ENCODE peak calls at places on chromosomes 6 and 20, in six cellular contexts. I is HCT116; J is H54; L is stimulated activated naive B cell treated with anti-CD40 and anti-IgM and Interleukin-4, amounts not matched to agents 10 μg/mL and 1 μg/mL and 100 μg/mL, for 72 hours; B is CD8-positive, alpha-beta T cell; Y is sigmoid colon. A is an unnamed sample.

GRCh38 chr6:112275365-112275764 is 21.0 kb upstream of the LAMA4 start:
- DNase-seq in I (no peak), J (no peak), L (no peak), B (no peak), Y (no peak), A (no peak)

GRCh38 chr20:25605146-25605545 is 18.7 kb downstream of the NANP start:
- DNase-seq in I (no peak), J (no peak), L (no peak), B (no peak), Y (no peak), A (no peak)

GRCh38 chr20:51185277-51185676 is 162.4 kb upstream of the KCNG1 start:
- DNase-seq in I (no peak), J (no peak), L (no peak), B (no peak), Y (no peak), A (no peak)

GRCh38 chr20:59006167-59006863 is 739 bp downstream of the CTSZ start:
- DNase-seq in I (no peak), J (peak; percentile 43), L (peak; percentile 41), B (no peak), Y (peak; percentile 81), A (peak; percentile 33)

GRCh38 chr20:36893801-36894200 is 17.9 kb downstream of the TLDC2 start:
- DNase-seq in I (no peak), J (no peak), L (no peak), B (no peak), Y (no peak), A (no peak)

GRCh38 chr6:135251416-135251815 is 70.3 kb downstream of the MYB start:
- DNase-seq in I (no peak), J (no peak), L (no peak), B (no peak), Y (no peak), A (peak; percentile 51)

GRCh38 chr6:129491436-129491835 is 218.5 kb downstream of the ARHGAP18 start:
- DNase-seq in I (no peak), J (no peak), L (no peak), B (no peak), Y (no peak), A (no peak)

GRCh38 chr6:110882824-110883554 is 8.4 kb downstream of the AMD1 start:
- DNase-seq in I (no peak), J (no peak), L (no peak), B (no peak), Y (no peak), A (no peak)

GRCh38 chr6:131136021-131136847 is 967 bp downstream of the AKAP7 start:
- DNase-seq in I (no peak), J (no peak), L (no peak), B (no peak), Y (no peak), A (no peak)

GRCh38 chr20:24999568-24999967 is 7.0 kb upstream of the APMAP start:
- DNase-seq in I (no peak), J (no peak), L (no peak), B (peak; percentile 34), Y (peak; percentile 28), A (no peak)

GRCh38 chr20:37510226-37510625 is 10.8 kb upstream of the NNAT start:
- DNase-seq in I (no peak), J (no peak), L (no peak), B (no peak), Y (peak; percentile 30), A (no peak)

GRCh38 chr20:59808729-59809381 is 124.6 kb downstream of the SYCP2 start:
- DNase-seq in I (no peak), J (no peak), L (no peak), B (peak; percentile 34), Y (peak; percentile 17), A (no peak)

GRCh38 chr20:48774696-48775095 is 53.1 kb downstream of the PREX1 start:
- DNase-seq in I (no peak), J (no peak), L (no peak), B (no peak), Y (no peak), A (no peak)

GRCh38 chr20:56554869-56555268 is 21.8 kb downstream of the FAM209B start:
- DNase-seq in I (peak; percentile 90), J (peak; percentile 70), L (peak; percentile 17), B (no peak), Y (no peak), A (peak; percentile 49)

GRCh38 chr6:78492351-78493010 is 374.9 kb upstream of the IRAK1BP1 start:
- DNase-seq in I (no peak), J (no peak), L (no peak), B (no peak), Y (no peak), A (no peak)

GRCh38 chr6:10719386-10720228 is 3.3 kb upstream of the TMEM14C start:
- DNase-seq in I (no peak), J (no peak), L (peak; percentile 46), B (no peak), Y (no peak), A (no peak)

GRCh38 chr6:149716584-149716983 is 1.3 kb downstream of the LATS1 start:
- DNase-seq in I (no peak), J (no peak), L (no peak), B (no peak), Y (no peak), A (no peak)

GRCh38 chr6:161407581-161407980 is 133.7 kb upstream of the AGPAT4 start:
- DNase-seq in I (no peak), J (no peak), L (no peak), B (no peak), Y (no peak), A (no peak)

GRCh38 chr6:12654526-12654925 is 62.0 kb upstream of the PHACTR1 start:
- DNase-seq in I (no peak), J (no peak), L (no peak), B (no peak), Y (no peak), A (no peak)

GRCh38 chr6:119683022-119683421 is 333.5 kb upstream of the MAN1A1 start:
- DNase-seq in I (no peak), J (no peak), L (no peak), B (no peak), Y (no peak), A (no peak)

GRCh38 chr6:158303210-158303731 is 9.0 kb upstream of the TULP4 start:
- DNase-seq in I (no peak), J (no peak), L (no peak), B (no peak), Y (no peak), A (no peak)

GRCh38 chr20:47358672-47359532 is 2.4 kb upstream of the ZMYND8 start:
- DNase-seq in I (peak; percentile 49), J (peak; percentile 49), L (no peak), B (no peak), Y (peak; percentile 94), A (peak; percentile 81)

GRCh38 chr6:88840806-88841539 is 122.4 kb downstream of the RNGTT start:
- DNase-seq in I (no peak), J (no peak), L (no peak), B (no peak), Y (no peak), A (no peak)

GRCh38 chr6:35737413-35738211 is 780 bp downstream of the ARMC12 start:
- DNase-seq in I (peak; percentile 65), J (peak; percentile 68), L (no peak), B (peak; percentile 61), Y (no peak), A (peak; percentile 36)

GRCh38 chr6:126033696-126034095 is 47.4 kb downstream of the TRMT11 start:
- DNase-seq in I (no peak), J (peak; percentile 6), L (no peak), B (no peak), Y (peak; percentile 64), A (peak; percentile 72)

GRCh38 chr20:25987073-25987927 is 290.6 kb upstream of the ZNF337 start:
- DNase-seq in I (no peak), J (no peak), L (peak; percentile 27), B (peak; percentile 72), Y (no peak), A (peak; percentile 45)

GRCh38 chr6:160431231-160431630 is 83.1 kb downstream of the SLC22A3 start:
- DNase-seq in I (no peak), J (no peak), L (no peak), B (no peak), Y (peak; percentile 88), A (no peak)

GRCh38 chr6:73028893-73029450 is 196.3 kb downstream of the KHDC1L start:
- DNase-seq in I (no peak), J (no peak), L (no peak), B (no peak), Y (no peak), A (no peak)

GRCh38 chr20:47314647-47315338 is 41.7 kb downstream of the ZMYND8 start:
- DNase-seq in I (no peak), J (no peak), L (no peak), B (no peak), Y (peak; percentile 56), A (no peak)

GRCh38 chr6:2478200-2478599 is 232.8 kb upstream of the GMDS start:
- DNase-seq in I (no peak), J (no peak), L (no peak), B (no peak), Y (no peak), A (no peak)

GRCh38 chr6:32662836-32663235 is 3.6 kb downstream of the HLA-DQB1 start:
- DNase-seq in I (no peak), J (no peak), L (no peak), B (no peak), Y (no peak), A (no peak)

A was measured in GM23338.